ENCODE peak calls at places on chromosomes 2 and 18, in four cellular contexts. M is WTC11, U is K562, L is HepG2. G is an unnamed sample.

GRCh38 chr2:73984922-73985317 is 210 bp downstream of the TET3 start:
- DNase-seq in M (peak), U (peak), L (peak), G (peak)

GRCh38 chr18:63096327-63096874 is 223.2 kb downstream of the BCL2 start:
- DNase-seq in M (no peak), U (no peak), L (no peak), G (no peak)

GRCh38 chr2:223999862-224000261 is 39.2 kb downstream of the SERPINE2 start:
- DNase-seq in M (no peak), U (no peak), L (no peak), G (no peak)

GRCh38 chr18:22465859-22466602 is 48.3 kb upstream of the CTAGE1 start:
- DNase-seq in M (no peak), U (peak), L (peak), G (peak)

GRCh38 chr2:165193178-165193777 is 10.6 kb downstream of the SCN3A start:
- DNase-seq in M (no peak), U (no peak), L (no peak), G (no peak)

GRCh38 chr18:25896178-25896780 is 194.1 kb downstream of the SS18 start:
- DNase-seq in M (peak), U (peak), L (peak), G (peak)

GRCh38 chr2:7745369-7745768 is 828.2 kb downstream of the RNF144A start:
- DNase-seq in M (no peak), U (no peak), L (no peak), G (no peak)

GRCh38 chr2:174748948-174749347 is 15.3 kb downstream of the CHRNA1 start:
- DNase-seq in M (peak), U (peak), L (peak), G (peak)

GRCh38 chr2:197915548-197916265 is 111.3 kb downstream of the PLCL1 start:
- DNase-seq in M (no peak), U (no peak), L (no peak), G (no peak)

GRCh38 chr18:14970027-14970426 is 222.1 kb downstream of the ANKRD30B start:
- DNase-seq in M (no peak), U (no peak), L (no peak), G (no peak)

GRCh38 chr2:181037922-181038321 is 57.5 kb downstream of the UBE2E3 start:
- DNase-seq in M (no peak), U (no peak), L (no peak), G (no peak)

GRCh38 chr18:79567481-79568147 is 112.0 kb upstream of the CTDP1 start:
- DNase-seq in M (peak), U (no peak), L (no peak), G (no peak)

GRCh38 chr2:153360239-153360638 is 118.3 kb downstream of the RPRM start:
- DNase-seq in M (peak), U (no peak), L (no peak), G (no peak)

GRCh38 chr2:208360259-208361076 is 46.1 kb upstream of the PTH2R start:
- DNase-seq in M (no peak), U (no peak), L (no peak), G (no peak)

GRCh38 chr2:20667151-20667530 is 197 bp downstream of the GDF7 start:
- DNase-seq in M (no peak), U (no peak), L (no peak), G (no peak)

GRCh38 chr2:28025116-28025515 is 134.6 kb downstream of the BABAM2 start:
- DNase-seq in M (no peak), U (no peak), L (no peak), G (no peak)

GRCh38 chr2:48356701-48357322 is 173.1 kb upstream of the STON1 start:
- DNase-seq in M (no peak), U (peak), L (no peak), G (no peak)

GRCh38 chr2:17643031-17643615 is 102.6 kb downstream of the VSNL1 start:
- DNase-seq in M (no peak), U (peak), L (peak), G (peak)

GRCh38 chr2:160207804-160208661 is 8.0 kb upstream of the ITGB6 start:
- DNase-seq in M (no peak), U (no peak), L (peak), G (peak)

GRCh38 chr2:60984717-60985116 is 32.8 kb upstream of the PEX13 start:
- DNase-seq in M (no peak), U (no peak), L (no peak), G (no peak)

GRCh38 chr2:166653185-166653813 is 159.2 kb upstream of the SCN7A start:
- DNase-seq in M (no peak), U (no peak), L (peak), G (no peak)

GRCh38 chr2:10125842-10126596 is 3.5 kb downstream of the RRM2 start:
- DNase-seq in M (no peak), U (no peak), L (no peak), G (no peak)

GRCh38 chr18:35582899-35583558 is 1.5 kb downstream of the GALNT1 start:
- DNase-seq in M (no peak), U (peak), L (peak), G (no peak)

GRCh38 chr2:151880586-151880985 is 52.4 kb upstream of the ARL5A start:
- DNase-seq in M (no peak), U (no peak), L (no peak), G (no peak)

GRCh38 chr2:30072250-30072842 is 74.5 kb upstream of the YPEL5 start:
- DNase-seq in M (peak), U (peak), L (peak), G (peak)

GRCh38 chr2:155645771-155646170 is 686.8 kb downstream of the NR4A2 start:
- DNase-seq in M (no peak), U (no peak), L (no peak), G (no peak)

GRCh38 chr2:8542381-8543064 is 139.3 kb upstream of the ID2 start:
- DNase-seq in M (no peak), U (no peak), L (no peak), G (no peak)

GRCh38 chr2:120402070-120402440 is 56.1 kb downstream of the INHBB start:
- DNase-seq in M (no peak), U (no peak), L (no peak), G (no peak)

GRCh38 chr2:222372993-222373392 is 51.4 kb upstream of the SGPP2 start:
- DNase-seq in M (no peak), U (no peak), L (no peak), G (no peak)

GRCh38 chr2:64595397-64596160 is 58.1 kb downstream of the SERTAD2 start:
- DNase-seq in M (no peak), U (peak), L (peak), G (peak)

GRCh38 chr2:235939471-235939870 is 228.7 kb downstream of the GBX2 start:
- DNase-seq in M (no peak), U (no peak), L (no peak), G (no peak)

GRCh38 chr2:18065264-18065663 is 186.8 kb downstream of the KCNS3 start:
- DNase-seq in M (no peak), U (no peak), L (no peak), G (no peak)

GRCh38 chr2:207300817-207301216 is 135.1 kb upstream of the KLF7 start:
- DNase-seq in M (no peak), U (no peak), L (no peak), G (no peak)

GRCh38 chr2:168538534-168538933 is 82.5 kb downstream of the CERS6 start:
- DNase-seq in M (no peak), U (no peak), L (no peak), G (no peak)

GRCh38 chr2:114729025-114729424 is 286.6 kb downstream of the DPP10 start:
- DNase-seq in M (no peak), U (no peak), L (peak), G (peak)
- TF ChIP-seq HMGXB4 in M (no peak), U (no peak), L (no peak), G (no peak)

GRCh38 chr18:46718501-46719341 is 38.1 kb downstream of the ST8SIA5 start:
- DNase-seq in M (no peak), U (no peak), L (no peak), G (no peak)
- TF ChIP-seq HMGXB4 in M (no peak), U (no peak), L (no peak), G (no peak)

DNA sequence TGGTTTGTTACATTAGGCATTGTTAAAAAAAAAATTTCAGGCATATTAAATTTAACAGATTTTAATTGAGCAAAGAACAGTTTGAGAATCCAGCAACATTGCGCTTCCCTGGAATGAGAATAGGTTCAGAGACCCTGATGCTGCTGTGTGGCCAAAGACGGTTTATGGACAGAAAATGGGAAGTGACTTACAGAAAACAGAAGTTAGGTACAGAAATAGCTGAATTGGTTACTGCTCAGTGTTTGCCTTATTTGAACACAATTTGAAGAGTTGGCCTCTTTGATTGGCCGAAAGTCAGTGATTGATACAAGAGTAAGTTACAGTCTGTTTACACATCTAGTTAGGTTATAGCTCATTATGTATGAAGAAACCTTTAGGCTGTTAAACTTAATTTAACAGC is 6.0 kb upstream of the NEDD4L start:
- DNase-seq in M (no peak), U (no peak), L (no peak), G (no peak)
- TF ChIP-seq HMGXB4 in M (no peak), U (no peak), L (no peak), G (no peak)

GRCh38 chr18:7754258-7754657 is 187.1 kb downstream of the PTPRM start:
- DNase-seq in M (no peak), U (no peak), L (peak), G (no peak)
- TF ChIP-seq HMGXB4 in M (no peak), U (no peak), L (no peak), G (no peak)

GRCh38 chr2:70690846-70691245 is 77.2 kb downstream of the ADD2 start:
- DNase-seq in M (no peak), U (no peak), L (no peak), G (no peak)

GRCh38 chr2:70688427-70688826 is 79.6 kb downstream of the ADD2 start:
- DNase-seq in M (no peak), U (no peak), L (no peak), G (no peak)

GRCh38 chr2:70691497-70691896 is 76.5 kb downstream of the ADD2 start:
- DNase-seq in M (no peak), U (no peak), L (no peak), G (no peak)

GRCh38 chr2:70696142-70696541 is 71.9 kb downstream of the ADD2 start:
- DNase-seq in M (no peak), U (peak), L (no peak), G (no peak)

DNA sequence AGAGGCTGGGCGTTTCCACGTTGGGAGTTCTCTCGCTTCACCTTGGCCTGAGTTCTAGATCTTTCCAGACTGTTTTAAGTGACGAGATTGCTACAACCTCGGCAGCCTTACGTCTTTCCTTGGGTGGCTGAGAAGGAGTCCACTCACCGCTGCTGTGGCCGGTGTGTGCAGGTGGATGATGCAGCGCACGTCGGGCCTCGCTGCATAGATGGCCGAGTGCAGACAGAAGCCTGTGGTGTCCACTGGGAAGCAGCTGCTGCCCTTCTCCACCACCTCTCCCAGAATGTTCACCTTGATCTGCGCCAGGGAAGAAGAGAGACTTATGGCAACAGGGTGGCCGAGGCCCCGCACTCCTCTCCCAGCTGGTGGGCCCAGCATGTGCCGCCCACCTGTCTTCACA is 75.7 kb downstream of the ADD2 start:
- DNase-seq in M (no peak), U (no peak), L (no peak), G (no peak)
- TF ChIP-seq HMGXB4 in M (no peak), U (no peak), L (no peak), G (no peak)

GRCh38 chr18:3717626-3718025 is 267.7 kb downstream of the TGIF1 start:
- DNase-seq in M (no peak), U (no peak), L (no peak), G (no peak)

GRCh38 chr18:3716116-3716660 is 266.2 kb downstream of the TGIF1 start:
- DNase-seq in M (no peak), U (no peak), L (no peak), G (no peak)

GRCh38 chr18:3713166-3713565 is 263.2 kb downstream of the TGIF1 start:
- DNase-seq in M (no peak), U (no peak), L (no peak), G (no peak)

GRCh38 chr18:3713708-3714107 is 263.7 kb downstream of the TGIF1 start:
- DNase-seq in M (no peak), U (no peak), L (no peak), G (no peak)

DNA sequence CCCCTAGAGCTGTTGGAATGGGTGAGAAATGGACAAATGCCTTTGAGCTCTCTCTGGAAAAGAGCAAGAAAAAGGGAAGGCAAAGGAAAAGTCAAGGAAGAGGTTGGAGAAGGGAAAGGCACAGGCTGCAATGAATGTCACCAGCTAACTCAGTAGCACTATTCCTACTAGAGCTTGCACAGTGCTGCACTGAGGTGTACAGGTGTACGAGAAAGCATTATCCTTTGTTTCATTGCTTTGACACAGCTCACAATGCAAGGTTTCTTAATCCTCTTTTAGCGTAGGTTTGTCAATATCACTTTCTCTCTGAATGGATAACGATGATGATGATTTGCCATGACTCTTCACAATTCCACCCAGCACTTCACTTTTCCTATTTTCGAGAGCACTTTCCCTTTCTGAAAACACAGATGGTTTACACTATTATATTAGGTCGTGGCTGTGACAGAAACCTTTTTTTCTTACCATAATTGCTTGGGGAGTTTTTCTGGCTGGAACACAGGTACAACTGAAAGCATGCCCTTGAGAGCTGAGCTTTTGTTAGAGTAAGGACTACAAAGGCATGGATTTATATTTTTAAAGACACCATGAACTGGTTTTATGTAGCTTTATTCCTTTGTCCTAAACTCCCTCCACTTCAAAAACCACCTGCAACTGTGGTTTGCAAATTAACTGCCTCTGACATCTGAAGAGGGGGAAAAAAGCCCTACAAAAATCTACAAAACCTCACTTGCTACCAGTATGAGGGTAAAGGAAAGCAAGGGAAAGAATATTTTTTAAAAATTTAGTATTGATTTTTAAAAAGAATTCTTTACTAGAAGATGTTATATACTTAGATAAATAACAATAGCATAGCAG is 265.5 kb downstream of the TGIF1 start:
- DNase-seq in M (no peak), U (no peak), L (no peak), G (no peak)
- TF ChIP-seq HMGXB4 in M (no peak), U (no peak), L (no peak), G (no peak)

GRCh38 chr2:239275037-239275685 is 125.7 kb downstream of the HDAC4 start:
- DNase-seq in M (no peak), U (peak), L (no peak), G (peak)
- TF ChIP-seq HMGXB4 in M (no peak), U (no peak), L (no peak), G (no peak)

GRCh38 chr2:163711699-163712098 is 24.1 kb downstream of the FIGN start:
- DNase-seq in M (no peak), U (no peak), L (no peak), G (no peak)

GRCh38 chr2:163715199-163715598 is 20.6 kb downstream of the FIGN start:
- DNase-seq in M (no peak), U (no peak), L (no peak), G (no peak)

GRCh38 chr2:163711244-163711643 is 24.6 kb downstream of the FIGN start:
- DNase-seq in M (no peak), U (no peak), L (no peak), G (no peak)

GRCh38 chr2:163716101-163716500 is 19.7 kb downstream of the FIGN start:
- DNase-seq in M (no peak), U (no peak), L (no peak), G (no peak)

DNA sequence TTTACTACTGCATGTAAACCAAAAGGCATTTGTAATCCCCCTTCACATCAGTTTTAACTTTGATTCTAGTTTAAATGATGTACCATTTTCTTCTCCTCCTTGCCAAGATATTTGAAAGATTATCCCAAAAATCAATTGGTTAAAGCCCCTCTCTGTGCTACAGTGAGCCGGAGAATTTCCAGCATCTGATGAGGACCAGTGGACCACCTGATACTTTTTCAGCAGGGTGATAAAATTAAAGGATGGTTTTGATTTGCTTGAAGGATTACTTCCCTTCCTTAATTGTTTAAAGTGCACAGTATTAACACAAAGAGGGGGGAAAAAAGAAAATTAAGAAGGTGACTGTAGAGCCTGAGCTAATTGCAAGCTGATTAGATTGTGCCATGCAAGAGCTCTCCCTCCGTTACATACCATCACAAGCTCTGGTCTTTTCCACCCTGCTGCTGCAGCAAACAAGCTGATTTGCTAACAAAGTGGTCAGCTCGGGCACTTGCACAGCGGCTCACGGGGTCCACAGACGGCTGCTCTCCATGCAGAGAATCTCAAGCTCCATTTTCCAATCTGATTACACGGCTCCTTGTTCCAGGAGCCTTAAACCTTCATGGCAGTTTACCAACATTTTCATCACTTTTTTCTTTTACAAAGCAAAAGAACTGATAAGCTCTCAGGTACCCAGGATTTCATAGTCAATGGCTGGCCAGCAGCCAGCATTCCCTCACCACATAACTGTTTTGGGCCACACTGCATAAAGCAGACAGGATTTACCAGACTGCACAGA is 22.1 kb downstream of the FIGN start:
- DNase-seq in M (no peak), U (no peak), L (no peak), G (no peak)
- TF ChIP-seq HMGXB4 in M (no peak), U (no peak), L (no peak), G (no peak)

GRCh38 chr2:1430491-1430890 is 17.2 kb downstream of the TPO start:
- DNase-seq in M (no peak), U (no peak), L (no peak), G (no peak)

GRCh38 chr2:1432726-1433125 is 19.5 kb downstream of the TPO start:
- DNase-seq in M (no peak), U (no peak), L (no peak), G (no peak)

GRCh38 chr2:1427086-1427485 is 13.8 kb downstream of the TPO start:
- DNase-seq in M (no peak), U (no peak), L (no peak), G (no peak)

GRCh38 chr2:1431886-1432400 is 18.7 kb downstream of the TPO start:
- DNase-seq in M (no peak), U (no peak), L (no peak), G (no peak)

GRCh38 chr2:1429895-1430294 is 16.6 kb downstream of the TPO start:
- DNase-seq in M (no peak), U (no peak), L (no peak), G (no peak)
- TF ChIP-seq HMGXB4 in M (no peak), U (no peak), L (no peak), G (no peak)